ENCODE peak calls at places on chromosomes 16 and 17, in four cellular contexts. I is IMR-90, H is ovary, K is fibroblast of mammary gland. S is an unnamed sample.

GRCh38 chr16:27408012-27408601 is 6.1 kb downstream of the IL21R start:
- DNase-seq in K (peak), H (no peak), I (peak), S (peak)

GRCh38 chr16:12229759-12230594 is 253.4 kb downstream of the SNX29 start:
- DNase-seq in H (no peak), I (peak), K (peak), S (peak)

GRCh38 chr17:8574687-8575086 is 55.8 kb downstream of the MYH10 start:
- DNase-seq in I (no peak), K (peak), H (no peak), S (no peak)

GRCh38 chr16:10675221-10675620 is 19.5 kb downstream of the TEKT5 start:
- DNase-seq in H (no peak), K (no peak), I (no peak), S (no peak)

GRCh38 chr17:43442711-43443110 is 41.1 kb upstream of the DHX8 start:
- DNase-seq in K (peak), H (no peak), I (peak), S (peak)

GRCh38 chr17:78401891-78402290 is 23.4 kb downstream of the PGS1 start:
- DNase-seq in K (no peak), I (no peak), H (no peak), S (no peak)

GRCh38 chr17:74274060-74274702 is at the start of gene DNAI2:
- DNase-seq in I (no peak), K (no peak), H (no peak), S (no peak)

GRCh38 chr17:3029213-3029913 is 34.0 kb downstream of the OR1D5 start:
- DNase-seq in H (no peak), I (no peak), K (no peak), S (no peak)

GRCh38 chr17:10805911-10806310 is 2.0 kb upstream of the TMEM238L start:
- DNase-seq in K (no peak), I (no peak), H (no peak), S (no peak)

GRCh38 chr17:72555052-72555451 is 434.2 kb downstream of the SOX9 start:
- DNase-seq in K (no peak), I (no peak), H (no peak), S (no peak)

GRCh38 chr17:79833744-79834574 is 5.3 kb downstream of the CBX4 start:
- DNase-seq in H (no peak), I (no peak), K (no peak), S (no peak)

GRCh38 chr17:79830763-79831366 is 8.4 kb downstream of the CBX4 start:
- DNase-seq in H (no peak), K (no peak), I (no peak), S (no peak)

GRCh38 chr17:79831367-79832210 is 7.7 kb downstream of the CBX4 start:
- DNase-seq in H (peak), K (no peak), I (no peak), S (no peak)

GRCh38 chr17:79833110-79833450 is 6.2 kb downstream of the CBX4 start:
- DNase-seq in I (no peak), H (no peak), K (no peak), S (no peak)

GRCh38 chr17:79832211-79833109 is 6.8 kb downstream of the CBX4 start:
- DNase-seq in I (no peak), K (no peak), H (no peak), S (no peak)
- H3K4me3 ChIP-seq in I (no peak), K (no peak), H (no peak), S (no peak)

GRCh38 chr17:48153711-48154642 is 46.4 kb downstream of the SNX11 start:
- DNase-seq in H (no peak), I (peak), K (peak), S (peak)
- TF ChIP-seq CTCF in H (no peak), I (peak), K (peak), S (peak)

DNA sequence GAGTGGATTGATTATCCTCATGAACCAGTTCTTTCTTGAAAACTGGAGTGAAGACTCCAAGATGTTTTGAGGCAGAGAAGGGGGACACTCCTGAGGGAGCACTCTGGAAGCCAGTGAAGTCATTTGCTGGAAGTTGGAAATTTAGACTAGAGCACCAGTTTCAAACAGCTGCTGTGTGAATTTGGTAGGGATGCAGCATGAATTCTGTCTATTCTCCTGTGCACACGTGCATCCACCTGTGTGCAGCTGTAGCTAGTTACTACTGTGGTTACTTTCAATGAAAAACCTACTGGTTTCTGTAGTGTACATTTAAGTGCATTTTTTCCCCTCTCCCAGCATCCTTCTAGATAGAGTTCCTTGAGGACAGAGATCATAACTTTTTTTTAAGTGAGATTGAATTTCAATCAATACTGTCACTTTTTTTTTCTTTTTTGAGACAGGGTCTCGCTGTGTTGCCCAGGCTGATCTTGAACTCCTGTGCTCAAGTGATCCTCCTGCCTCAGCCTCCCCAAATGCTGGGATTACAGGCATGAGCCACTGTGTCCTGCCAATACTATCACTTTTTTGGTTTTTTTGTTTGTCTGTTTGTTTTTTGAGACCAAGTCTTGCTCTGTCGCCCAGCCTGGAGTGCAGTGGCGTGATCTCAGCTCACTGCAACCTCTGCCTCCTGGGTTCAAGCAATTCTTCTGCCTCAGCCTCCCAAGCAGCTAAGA is 65.8 kb downstream of the TUBD1 start:
- DNase-seq in I (no peak), K (no peak), H (no peak), S (peak)
- H3K4me3 ChIP-seq in I (no peak), K (no peak), H (no peak), S (no peak)

GRCh38 chr17:7324438-7324779 is 4.7 kb downstream of the NEURL4 start:
- DNase-seq in I (no peak), H (no peak), K (no peak), S (no peak)
- TF ChIP-seq CTCF in I (no peak), H (no peak), K (no peak), S (no peak)

GRCh38 chr17:1495265-1495664 is 2.8 kb upstream of the MYO1C start:
- DNase-seq in H (no peak), K (no peak), I (no peak), S (no peak)
- H3K4me3 ChIP-seq in H (no peak), K (no peak), I (no peak), S (no peak)

DNA sequence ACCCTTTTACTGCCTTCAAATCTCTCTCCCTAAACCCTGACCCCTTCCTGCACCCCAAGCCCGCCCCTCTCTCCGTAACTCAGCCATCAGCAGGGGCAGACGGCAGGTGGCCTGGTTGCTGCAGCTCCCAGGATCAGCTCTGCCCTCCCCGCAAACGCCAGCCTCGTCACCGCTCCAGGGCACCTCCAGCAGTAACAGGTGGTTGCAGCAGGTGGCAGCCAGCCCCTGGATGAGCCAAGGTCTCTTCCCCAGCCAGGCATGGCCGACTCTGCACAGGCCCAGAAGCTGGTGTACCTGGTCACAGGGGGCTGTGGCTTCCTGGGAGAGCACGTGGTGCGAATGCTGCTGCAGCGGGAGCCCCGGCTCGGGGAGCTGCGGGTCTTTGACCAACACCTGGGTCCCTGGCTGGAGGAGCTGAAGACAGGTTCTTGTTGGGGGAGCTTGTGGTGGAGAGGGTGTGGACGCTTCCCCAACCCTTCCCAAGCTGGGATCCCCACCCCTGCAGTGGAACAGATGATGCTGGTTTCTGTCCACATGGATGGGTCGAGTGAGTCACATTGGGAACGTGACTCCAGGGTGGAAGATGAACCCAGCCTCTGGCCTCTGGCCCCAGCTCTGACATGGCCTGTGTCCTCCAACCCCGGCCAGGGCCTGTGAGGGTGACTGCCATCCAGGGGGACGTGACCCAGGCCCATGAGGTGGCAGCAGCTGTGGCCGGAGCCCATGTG is 558 bp downstream of the HSD3B7 start:
- DNase-seq in I (no peak), K (peak), H (peak), S (no peak)
- TF ChIP-seq CTCF in I (no peak), K (no peak), H (no peak), S (peak)